ENCODE peak calls at places on chromosomes 16 and 17, in ten cellular contexts. F, A, Q, K, U, L, J, M, G and T are unnamed samples.

GRCh38 chr17:18362509-18363020 is 785 bp downstream of the SHMT1 start:
- DNase-seq in F (no peak), K (peak; percentile 51), U (peak; percentile 45), Q (peak; percentile 64), G (peak; percentile 11), A (no peak), L (peak; percentile 54), J (peak; percentile 54), M (peak; percentile 11), T (peak; percentile 54)

GRCh38 chr16:70715113-70715711 is 29.4 kb upstream of the MTSS2 start:
- DNase-seq in M (peak; percentile 95), U (no peak), L (peak; percentile 98), A (no peak), J (no peak), F (no peak), Q (peak; percentile 59), K (peak; percentile 71), G (no peak), T (no peak)

GRCh38 chr16:86946981-86947380 is 368.6 kb downstream of the FOXL1 start:
- DNase-seq in A (no peak), K (no peak), F (no peak), G (no peak), U (no peak), J (no peak), L (no peak), Q (no peak), M (no peak), T (no peak)

GRCh38 chr16:57956270-57956808 is 14.6 kb downstream of the CNGB1 start:
- DNase-seq in G (no peak), U (no peak), K (no peak), Q (no peak), J (no peak), M (no peak), A (no peak), F (peak; percentile 68), L (no peak), T (no peak)

GRCh38 chr17:49201481-49201927 is 8.9 kb downstream of the GNGT2 start:
- DNase-seq in G (no peak), A (no peak), F (no peak), Q (no peak), J (no peak), M (peak; percentile 84), L (no peak), U (no peak), K (no peak), T (no peak)

GRCh38 chr17:27974531-27975145 is 67.8 kb upstream of the NLK start:
- DNase-seq in J (no peak), L (no peak), U (no peak), Q (no peak), G (no peak), M (no peak), A (no peak), K (no peak), F (no peak), T (no peak)

GRCh38 chr17:64080174-64080618 is 49.7 kb downstream of the ERN1 start:
- DNase-seq in M (no peak), J (no peak), U (no peak), Q (no peak), L (no peak), F (no peak), G (no peak), A (no peak), K (no peak), T (no peak)

GRCh38 chr16:728131-728889 is 1.4 kb downstream of the HAGHL start:
- DNase-seq in F (peak; percentile 88), G (no peak), A (no peak), Q (peak; percentile 30), J (no peak), M (peak; percentile 73), U (peak; percentile 64), L (peak; percentile 77), K (peak; percentile 92), T (peak; percentile 88)

GRCh38 chr17:14427914-14428639 is 127.2 kb downstream of the HS3ST3B1 start:
- DNase-seq in U (no peak), G (peak; percentile 8), L (no peak), M (no peak), J (no peak), Q (no peak), A (peak; percentile 18), F (no peak), K (peak; percentile 65), T (no peak)

GRCh38 chr16:78537511-78537910 is 438.1 kb downstream of the WWOX start:
- DNase-seq in K (no peak), L (no peak), G (no peak), U (no peak), J (no peak), A (no peak), F (no peak), Q (no peak), M (no peak), T (no peak)

GRCh38 chr16:88809068-88809675 is 2.6 kb downstream of the APRT start:
- DNase-seq in A (no peak), F (no peak), J (no peak), Q (peak; percentile 51), M (no peak), U (no peak), G (no peak), L (peak; percentile 24), K (peak; percentile 61), T (no peak)

GRCh38 chr16:31700200-31700529 is 172.5 kb downstream of the AHSP start:
- DNase-seq in G (no peak), U (no peak), J (no peak), F (peak; percentile 86), M (no peak), K (no peak), Q (no peak), L (peak; percentile 92), A (no peak), T (peak; percentile 91)

GRCh38 chr17:1055751-1056645 is 59.1 kb downstream of the TIMM22 start:
- DNase-seq in Q (peak; percentile 38), A (no peak), F (peak; percentile 82), U (peak; percentile 81), J (peak; percentile 87), K (peak; percentile 36), G (peak; percentile 71), M (peak; percentile 68), L (peak; percentile 54), T (peak; percentile 83)

GRCh38 chr16:86585821-86586611 is 7.7 kb downstream of the FOXL1 start:
- DNase-seq in U (no peak), K (no peak), J (no peak), G (no peak), Q (no peak), A (no peak), F (no peak), L (no peak), M (no peak), T (no peak)

GRCh38 chr17:47257651-47258339 is 4.2 kb downstream of the ITGB3 start:
- DNase-seq in G (no peak), Q (no peak), L (no peak), M (peak; percentile 62), U (no peak), A (no peak), F (no peak), K (peak; percentile 83), J (no peak), T (no peak)

GRCh38 chr16:69812213-69813014 is 50.3 kb downstream of the WWP2 start:
- DNase-seq in J (no peak), L (no peak), G (no peak), F (no peak), Q (no peak), K (no peak), A (no peak), M (no peak), U (no peak), T (no peak)

GRCh38 chr16:1003551-1004347 is 22.2 kb downstream of the SOX8 start:
- DNase-seq in U (no peak), Q (no peak), J (no peak), K (no peak), L (no peak), G (no peak), F (no peak), M (no peak), A (no peak), T (no peak)

GRCh38 chr17:36993227-36993626 is 44.5 kb downstream of the AATF start:
- DNase-seq in A (no peak), K (no peak), Q (no peak), U (no peak), G (no peak), J (no peak), L (no peak), M (no peak), F (no peak), T (no peak)

GRCh38 chr16:51268237-51268636 is 117.2 kb upstream of the SALL1 start:
- DNase-seq in G (no peak), Q (no peak), F (no peak), L (no peak), A (no peak), J (no peak), M (no peak), K (no peak), U (no peak), T (no peak)

DNA sequence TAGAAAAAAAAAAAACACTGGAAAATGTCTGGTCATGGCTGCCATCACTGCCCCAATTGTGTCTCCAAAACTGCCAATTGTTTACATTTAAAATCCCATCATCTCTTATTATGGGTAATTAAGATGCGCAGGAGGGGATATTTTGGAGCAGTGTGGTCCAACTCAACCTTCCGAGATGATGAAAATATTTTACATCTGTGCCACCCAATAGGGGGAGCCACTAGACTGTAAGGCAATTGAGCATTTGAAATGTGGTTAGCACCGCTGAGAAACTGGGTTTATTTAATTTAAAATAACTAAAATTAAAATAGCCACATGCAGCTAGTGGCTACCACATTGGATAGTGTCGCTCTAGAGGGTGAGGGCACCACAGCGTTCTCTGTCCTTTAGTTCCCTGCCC is 3.6 kb downstream of the MPO start:
- DNase-seq in L (no peak), U (no peak), A (no peak), J (no peak), F (no peak), Q (no peak), M (peak; percentile 14), G (no peak), K (no peak), T (peak; percentile 66)
- TF ChIP-seq CTCF in L (no peak), U (peak; percentile 60), A (peak; percentile 35), J (no peak), F (peak; percentile 32), Q (no peak), M (peak; percentile 45), G (peak; percentile 33), K (peak; percentile 29), T (peak; percentile 30)

GRCh38 chr16:84115919-84116719 is 623 bp downstream of the MBTPS1 start:
- DNase-seq in J (no peak), G (no peak), A (peak; percentile 42), L (peak; percentile 28), U (peak; percentile 66), M (peak; percentile 49), K (peak; percentile 70), F (no peak), Q (peak; percentile 53), T (no peak)
- TF ChIP-seq CTCF in J (peak; percentile 20), G (peak; percentile 63), A (peak; percentile 48), L (no peak), U (no peak), M (no peak), K (no peak), F (peak; percentile 24), Q (peak; percentile 14), T (peak; percentile 16)

GRCh38 chr16:83720981-83721380 is 86.8 kb upstream of the HSBP1 start:
- DNase-seq in Q (no peak), U (no peak), A (no peak), M (no peak), K (no peak), J (no peak), G (no peak), F (no peak), L (no peak), T (no peak)
- TF ChIP-seq CTCF in Q (no peak), U (no peak), A (no peak), M (no peak), K (no peak), J (no peak), G (no peak), F (no peak), L (no peak), T (no peak)

GRCh38 chr17:31533546-31534155 is 142.2 kb downstream of the RAB11FIP4 start:
- DNase-seq in U (peak; percentile 59), F (no peak), A (no peak), G (peak; percentile 56), K (peak; percentile 70), L (peak; percentile 87), J (peak; percentile 79), M (peak; percentile 75), Q (no peak), T (no peak)
- TF ChIP-seq CTCF in U (peak; percentile 30), F (no peak), A (no peak), G (peak; percentile 41), K (peak; percentile 59), L (peak; percentile 40), J (peak; percentile 65), M (peak; percentile 4), Q (no peak), T (peak; percentile 22)